ENCODE peak calls at places on chromosomes 3 and 15, in five cellular contexts. One of them, this sample, is unnamed.

GRCh38 chr3:11541321-11542303 is 102.1 kb downstream of the VGLL4 start:
- DNase-seq in AG09309: no peak
- DNase-seq in sigmoid colon: peak
- DNase-seq in left ventricle myocardium inferior: no peak
- DNase-seq in WTC11: no peak
- DNase-seq in this sample: no peak

GRCh38 chr3:56428667-56429066 is 39.6 kb downstream of the ERC2 start:
- DNase-seq in AG09309: no peak
- DNase-seq in sigmoid colon: no peak
- DNase-seq in left ventricle myocardium inferior: no peak
- DNase-seq in WTC11: no peak
- DNase-seq in this sample: no peak

GRCh38 chr15:31295660-31296059 is 31.0 kb upstream of the KLF13 start:
- DNase-seq in AG09309: no peak
- DNase-seq in sigmoid colon: peak
- DNase-seq in left ventricle myocardium inferior: no peak
- DNase-seq in WTC11: no peak
- DNase-seq in this sample: peak

GRCh38 chr15:90901799-90902655 is 1.1 kb upstream of the MAN2A2 start:
- DNase-seq in AG09309: peak
- DNase-seq in sigmoid colon: peak
- DNase-seq in left ventricle myocardium inferior: peak
- DNase-seq in WTC11: peak
- DNase-seq in this sample: peak

GRCh38 chr15:92655178-92655995 is at the start of gene FAM174B:
- DNase-seq in AG09309: no peak
- DNase-seq in sigmoid colon: peak
- DNase-seq in left ventricle myocardium inferior: peak
- DNase-seq in WTC11: peak
- DNase-seq in this sample: peak

GRCh38 chr3:156382458-156383346 is 172.2 kb downstream of the SSR3 start:
- DNase-seq in AG09309: no peak
- DNase-seq in sigmoid colon: no peak
- DNase-seq in left ventricle myocardium inferior: no peak
- DNase-seq in WTC11: peak
- DNase-seq in this sample: peak

GRCh38 chr3:135310317-135310716 is 515.3 kb downstream of the EPHB1 start:
- DNase-seq in AG09309: no peak
- DNase-seq in sigmoid colon: no peak
- DNase-seq in left ventricle myocardium inferior: no peak
- DNase-seq in WTC11: no peak
- DNase-seq in this sample: no peak

GRCh38 chr3:71254658-71255057 is 328.9 kb downstream of the FOXP1 start:
- DNase-seq in AG09309: no peak
- DNase-seq in sigmoid colon: no peak
- DNase-seq in left ventricle myocardium inferior: no peak
- DNase-seq in WTC11: no peak
- DNase-seq in this sample: no peak

GRCh38 chr3:123728014-123728413 is 143.2 kb upstream of the HACD2 start:
- DNase-seq in AG09309: no peak
- DNase-seq in sigmoid colon: no peak
- DNase-seq in left ventricle myocardium inferior: no peak
- DNase-seq in WTC11: no peak
- DNase-seq in this sample: no peak

GRCh38 chr3:118636841-118637240 is 397.8 kb downstream of the IGSF11 start:
- DNase-seq in AG09309: no peak
- DNase-seq in sigmoid colon: no peak
- DNase-seq in left ventricle myocardium inferior: no peak
- DNase-seq in WTC11: no peak
- DNase-seq in this sample: no peak

GRCh38 chr15:50134524-50135024 is 15.5 kb upstream of the ATP8B4 start:
- DNase-seq in AG09309: no peak
- DNase-seq in sigmoid colon: no peak
- DNase-seq in left ventricle myocardium inferior: no peak
- DNase-seq in WTC11: no peak
- DNase-seq in this sample: no peak

GRCh38 chr15:77409259-77410156 is 10.4 kb downstream of the PEAK1 start:
- DNase-seq in AG09309: no peak
- DNase-seq in sigmoid colon: no peak
- DNase-seq in left ventricle myocardium inferior: no peak
- DNase-seq in WTC11: no peak
- DNase-seq in this sample: no peak

GRCh38 chr15:77974098-77974414 is 103.5 kb downstream of the TBC1D2B start:
- DNase-seq in AG09309: no peak
- DNase-seq in sigmoid colon: peak
- DNase-seq in left ventricle myocardium inferior: peak
- DNase-seq in WTC11: no peak
- DNase-seq in this sample: no peak

GRCh38 chr3:124786491-124787241 is 56.4 kb downstream of the UMPS start:
- DNase-seq in AG09309: no peak
- DNase-seq in sigmoid colon: no peak
- DNase-seq in left ventricle myocardium inferior: no peak
- DNase-seq in WTC11: no peak
- DNase-seq in this sample: no peak

GRCh38 chr3:43531835-43532234 is 90.0 kb downstream of the ANO10 start:
- DNase-seq in AG09309: no peak
- DNase-seq in sigmoid colon: no peak
- DNase-seq in left ventricle myocardium inferior: no peak
- DNase-seq in WTC11: no peak
- DNase-seq in this sample: no peak

GRCh38 chr3:179613807-179614206 is 9.2 kb downstream of the NDUFB5 start:
- DNase-seq in AG09309: no peak
- DNase-seq in sigmoid colon: no peak
- DNase-seq in left ventricle myocardium inferior: no peak
- DNase-seq in WTC11: no peak
- DNase-seq in this sample: no peak

DNA sequence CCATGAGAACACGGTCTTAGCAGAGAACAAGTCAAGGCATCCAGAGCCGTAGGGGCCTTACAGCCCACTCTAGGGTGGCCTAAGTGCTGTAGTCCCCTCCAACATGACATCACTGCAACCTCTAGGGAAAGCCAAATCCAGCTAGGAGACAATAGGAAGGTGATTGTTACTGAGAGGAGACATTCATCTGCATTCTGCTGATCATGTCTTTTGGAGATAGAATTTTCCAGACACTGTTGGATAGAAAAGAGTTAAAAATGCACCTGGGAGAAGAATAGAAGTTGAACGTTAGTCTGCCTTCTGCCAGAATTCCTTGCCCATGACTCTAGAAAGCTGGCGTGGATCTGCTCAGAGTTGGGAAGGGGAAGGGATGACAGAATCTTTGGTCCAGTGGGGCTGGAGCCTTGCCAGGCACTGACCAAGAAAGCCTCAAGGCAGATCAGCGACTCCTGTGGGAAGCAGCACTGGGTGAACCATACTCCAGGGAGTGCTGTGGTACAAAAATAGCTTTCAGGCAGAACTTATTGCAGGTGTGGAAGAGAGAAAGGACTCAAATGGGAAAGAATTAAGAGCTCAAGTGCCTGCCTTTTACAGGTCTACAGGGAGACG is 44.8 kb upstream of the RAF1 start:
- DNase-seq in AG09309: peak
- DNase-seq in sigmoid colon: no peak
- DNase-seq in left ventricle myocardium inferior: peak
- DNase-seq in WTC11: no peak
- DNase-seq in this sample: no peak
- TF ChIP-seq CTCF in AG09309: peak
- TF ChIP-seq CTCF in sigmoid colon: no peak
- TF ChIP-seq CTCF in left ventricle myocardium inferior: peak
- TF ChIP-seq CTCF in WTC11: no peak
- TF ChIP-seq CTCF in this sample: no peak

GRCh38 chr3:54344601-54345216 is 222.4 kb downstream of the CACNA2D3 start:
- DNase-seq in AG09309: no peak
- DNase-seq in sigmoid colon: no peak
- DNase-seq in left ventricle myocardium inferior: no peak
- DNase-seq in WTC11: no peak
- DNase-seq in this sample: no peak

GRCh38 chr3:54343495-54343894 is 221.1 kb downstream of the CACNA2D3 start:
- DNase-seq in AG09309: no peak
- DNase-seq in sigmoid colon: no peak
- DNase-seq in left ventricle myocardium inferior: no peak
- DNase-seq in WTC11: no peak
- DNase-seq in this sample: no peak

GRCh38 chr3:54342676-54343075 is 220.3 kb downstream of the CACNA2D3 start:
- DNase-seq in AG09309: no peak
- DNase-seq in sigmoid colon: no peak
- DNase-seq in left ventricle myocardium inferior: no peak
- DNase-seq in WTC11: no peak
- DNase-seq in this sample: no peak

GRCh38 chr3:54341811-54342210 is 219.5 kb downstream of the CACNA2D3 start:
- DNase-seq in AG09309: no peak
- DNase-seq in sigmoid colon: no peak
- DNase-seq in left ventricle myocardium inferior: no peak
- DNase-seq in WTC11: no peak
- DNase-seq in this sample: no peak

DNA sequence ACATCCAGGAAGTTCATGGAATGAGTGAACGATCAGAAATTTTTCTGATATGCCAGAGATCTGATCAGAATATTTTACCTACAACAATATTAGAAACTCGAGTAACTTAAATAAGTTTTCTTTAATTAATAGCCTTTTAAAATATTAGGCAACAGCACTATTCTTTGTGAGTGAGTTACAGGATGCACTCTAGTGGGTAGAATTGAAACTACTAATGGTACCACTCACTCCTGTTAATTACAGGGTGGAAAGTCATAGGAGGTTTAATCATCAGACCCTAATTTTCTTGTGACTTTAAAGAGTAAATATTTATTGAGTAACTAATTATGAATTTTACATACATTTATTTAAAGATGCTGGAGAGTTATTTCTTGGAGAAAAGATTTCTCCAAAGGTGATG is 217.3 kb downstream of the CACNA2D3 start:
- DNase-seq in AG09309: no peak
- DNase-seq in sigmoid colon: no peak
- DNase-seq in left ventricle myocardium inferior: no peak
- DNase-seq in WTC11: no peak
- DNase-seq in this sample: no peak
- TF ChIP-seq CTCF in AG09309: no peak
- TF ChIP-seq CTCF in sigmoid colon: no peak
- TF ChIP-seq CTCF in left ventricle myocardium inferior: no peak
- TF ChIP-seq CTCF in WTC11: no peak
- TF ChIP-seq CTCF in this sample: no peak

GRCh38 chr3:110459021-110459420 is 612.6 kb upstream of the NECTIN3 start:
- DNase-seq in AG09309: no peak
- DNase-seq in sigmoid colon: no peak
- DNase-seq in left ventricle myocardium inferior: no peak
- DNase-seq in WTC11: no peak
- DNase-seq in this sample: no peak

GRCh38 chr3:110456001-110456400 is 615.6 kb upstream of the NECTIN3 start:
- DNase-seq in AG09309: no peak
- DNase-seq in sigmoid colon: no peak
- DNase-seq in left ventricle myocardium inferior: no peak
- DNase-seq in WTC11: no peak
- DNase-seq in this sample: no peak

GRCh38 chr3:110454066-110454465 is 617.5 kb upstream of the NECTIN3 start:
- DNase-seq in AG09309: no peak
- DNase-seq in sigmoid colon: no peak
- DNase-seq in left ventricle myocardium inferior: no peak
- DNase-seq in WTC11: no peak
- DNase-seq in this sample: no peak

GRCh38 chr3:110456438-110457138 is 615.0 kb upstream of the NECTIN3 start:
- DNase-seq in AG09309: no peak
- DNase-seq in sigmoid colon: no peak
- DNase-seq in left ventricle myocardium inferior: no peak
- DNase-seq in WTC11: peak
- DNase-seq in this sample: no peak

DNA sequence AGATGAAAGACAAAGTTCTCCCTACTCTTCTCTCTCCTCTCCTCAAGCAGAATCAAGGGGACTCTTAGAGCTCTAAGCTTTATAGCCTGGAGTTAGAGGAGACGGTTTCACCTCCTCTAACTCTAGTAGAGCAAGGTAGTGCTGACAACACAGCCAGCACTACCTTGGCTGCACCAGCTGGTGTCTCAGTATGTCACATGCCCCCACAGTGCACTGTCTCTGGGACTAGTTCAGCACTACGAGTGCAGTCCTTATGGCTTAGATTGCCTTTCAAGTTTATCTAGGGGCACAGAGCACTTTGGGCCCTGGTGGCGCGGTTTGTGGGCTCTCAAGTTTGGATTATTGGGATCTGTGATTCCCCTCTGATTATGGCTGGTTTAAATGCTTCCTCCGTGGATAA is 614.1 kb upstream of the NECTIN3 start:
- DNase-seq in AG09309: no peak
- DNase-seq in sigmoid colon: no peak
- DNase-seq in left ventricle myocardium inferior: no peak
- DNase-seq in WTC11: no peak
- DNase-seq in this sample: no peak
- TF ChIP-seq CTCF in AG09309: no peak
- TF ChIP-seq CTCF in sigmoid colon: no peak
- TF ChIP-seq CTCF in left ventricle myocardium inferior: no peak
- TF ChIP-seq CTCF in WTC11: no peak
- TF ChIP-seq CTCF in this sample: no peak

DNA sequence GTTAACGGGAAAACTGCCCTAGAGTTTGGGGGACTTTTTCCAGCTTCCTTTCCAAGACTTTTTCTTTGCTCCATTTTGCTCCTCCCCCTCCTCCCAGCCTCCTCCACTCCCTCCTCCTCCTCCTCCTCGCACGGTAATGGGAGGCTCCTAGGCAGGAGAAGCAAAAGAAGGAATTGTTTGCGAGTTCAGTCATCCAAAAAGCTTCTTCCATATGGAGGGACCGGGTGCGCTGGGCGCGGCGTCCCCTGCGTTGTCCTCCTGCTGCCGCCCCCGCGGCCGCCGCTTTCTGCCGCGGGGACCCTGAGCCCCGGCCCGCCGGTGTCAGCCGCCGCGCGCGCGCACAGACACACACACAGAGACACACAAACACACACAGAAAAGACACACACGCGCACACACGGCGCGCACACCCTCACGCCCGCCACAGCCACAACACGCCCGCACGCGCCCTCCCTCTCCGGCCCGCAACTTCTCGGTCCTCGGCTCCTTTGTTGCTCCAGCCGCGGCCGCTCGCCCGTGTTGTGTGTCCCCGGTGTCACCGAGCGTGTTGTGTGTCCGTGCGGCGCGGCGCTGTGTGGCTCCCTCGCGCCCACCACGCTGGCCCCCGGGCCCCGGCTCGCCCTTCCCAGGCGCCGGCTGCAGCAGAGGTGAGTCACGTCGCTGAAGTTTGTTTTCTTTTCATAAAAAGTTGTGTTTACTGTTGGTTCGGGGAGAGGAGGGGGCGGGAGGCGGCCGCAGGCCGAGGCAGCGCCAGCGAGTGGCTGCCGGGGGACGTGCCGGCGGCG is at the start of gene BOC:
- DNase-seq in AG09309: no peak
- DNase-seq in sigmoid colon: peak
- DNase-seq in left ventricle myocardium inferior: peak
- DNase-seq in WTC11: peak
- DNase-seq in this sample: peak
- TF ChIP-seq CTCF in AG09309: no peak
- TF ChIP-seq CTCF in sigmoid colon: no peak
- TF ChIP-seq CTCF in left ventricle myocardium inferior: no peak
- TF ChIP-seq CTCF in WTC11: no peak
- TF ChIP-seq CTCF in this sample: no peak